ENCODE peak calls at places on chromosomes 6 and 20, in ten cellular contexts. G is adipocyte, Y is astrocyte of the spinal cord, I is GM23248, P is epithelial cell of esophagus, O is AG04450, R is left ventricle myocardium inferior, E is pancreas, X is thoracic aorta, Q is bronchial epithelial cell. L is an unnamed sample.

GRCh38 chr6:157317129-157317814 is 6.0 kb downstream of the TMEM242 start:
- DNase-seq in E (no peak), I (peak; percentile 86), G (peak; percentile 84), Y (peak; percentile 88), O (peak; percentile 47), P (peak; percentile 96), Q (peak; percentile 98), X (peak; percentile 71), R (peak; percentile 68), L (peak; percentile 70)

GRCh38 chr20:53897884-53898557 is 172.4 kb downstream of the BCAS1 start:
- DNase-seq in P (no peak), Q (no peak), X (no peak), Y (no peak), R (no peak), G (no peak), E (no peak), O (no peak), I (no peak), L (no peak)

GRCh38 chr6:43335469-43335868 is 26.8 kb upstream of the CRIP3 start:
- DNase-seq in R (no peak), G (no peak), Y (no peak), I (no peak), Q (no peak), P (no peak), O (no peak), X (no peak), E (no peak), L (no peak)

GRCh38 chr6:308307-308706 is 16.0 kb downstream of the DUSP22 start:
- DNase-seq in I (no peak), P (no peak), X (no peak), Q (no peak), R (no peak), Y (no peak), E (no peak), G (no peak), O (no peak), L (no peak)

GRCh38 chr20:41123636-41124035 is 13.7 kb upstream of the PLCG1 start:
- DNase-seq in O (no peak), Y (no peak), P (no peak), Q (no peak), I (no peak), R (no peak), E (no peak), X (no peak), G (no peak), L (no peak)

GRCh38 chr6:96196633-96197032 is 180.9 kb downstream of the FUT9 start:
- DNase-seq in I (no peak), O (no peak), X (no peak), R (no peak), G (no peak), Q (no peak), P (peak; percentile 11), Y (no peak), E (no peak), L (no peak)

GRCh38 chr6:158086706-158087518 is 81.2 kb downstream of the SERAC1 start:
- DNase-seq in X (no peak), E (no peak), R (peak; percentile 37), G (no peak), O (no peak), I (no peak), Q (no peak), Y (peak; percentile 76), P (no peak), L (no peak)

GRCh38 chr6:97456070-97456469 is 173.1 kb upstream of the MMS22L start:
- DNase-seq in E (no peak), P (peak; percentile 2), Q (no peak), I (peak; percentile 15), G (no peak), O (no peak), Y (no peak), X (no peak), R (no peak), L (no peak)

GRCh38 chr20:3705491-3705969 is 6.9 kb downstream of the SIGLEC1 start:
- DNase-seq in P (no peak), Y (no peak), Q (no peak), O (no peak), E (no peak), I (no peak), R (no peak), X (no peak), G (no peak), L (no peak)

GRCh38 chr6:100986921-100987320 is 105.8 kb upstream of the ASCC3 start:
- DNase-seq in Q (no peak), X (no peak), G (no peak), R (no peak), E (no peak), I (no peak), Y (no peak), P (no peak), O (no peak), L (no peak)

GRCh38 chr20:46401478-46401860 is 4.9 kb downstream of the ELMO2 start:
- DNase-seq in O (no peak), G (no peak), P (no peak), E (no peak), X (no peak), Y (no peak), R (no peak), Q (no peak), I (no peak), L (no peak)
- H3K4me3 ChIP-seq in O (no peak overlapping the region), G (peak overlapping the region; percentile 71), P (no peak overlapping the region), E (no peak overlapping the region), X (no peak overlapping the region), Y (no peak overlapping the region), R (peak overlapping the region; percentile 44), Q (no peak overlapping the region), I (peak overlapping the region; percentile 62), L (no peak overlapping the region)

GRCh38 chr20:38804682-38805501 is 605 bp upstream of the PPP1R16B start:
- DNase-seq in Y (no peak), E (no peak), P (no peak), I (no peak), R (no peak), G (no peak), X (no peak), O (no peak), Q (no peak), L (no peak)
- H3K4me3 ChIP-seq in Y (no peak overlapping the region), E (no peak overlapping the region), P (no peak overlapping the region), I (peak overlapping the region; percentile 66), R (peak overlapping the region; percentile 72), G (peak overlapping the region; percentile 58), X (peak overlapping the region; percentile 74), O (no peak overlapping the region), Q (no peak overlapping the region), L (peak overlapping the region; percentile 32)

GRCh38 chr6:148720897-148721296 is 25.9 kb upstream of the UST start:
- DNase-seq in E (no peak), X (no peak), Y (no peak), O (no peak), Q (peak; percentile 21), P (peak; percentile 24), R (no peak), I (peak; percentile 61), G (no peak), L (no peak)

GRCh38 chr6:148720371-148720770 is 26.5 kb upstream of the UST start:
- DNase-seq in R (no peak), E (no peak), P (no peak), I (peak; percentile 80), O (no peak), G (peak; percentile 47), Q (no peak), X (no peak), Y (peak; percentile 48), L (peak; percentile 22)

GRCh38 chr6:148727104-148727503 is 19.7 kb upstream of the UST start:
- DNase-seq in R (no peak), G (no peak), I (no peak), O (no peak), P (no peak), E (no peak), Q (no peak), Y (no peak), X (no peak), L (no peak)

GRCh38 chr6:148724428-148724827 is 22.4 kb upstream of the UST start:
- DNase-seq in Q (no peak), O (no peak), I (no peak), E (no peak), Y (no peak), G (no peak), P (no peak), R (no peak), X (no peak), L (no peak)

DNA sequence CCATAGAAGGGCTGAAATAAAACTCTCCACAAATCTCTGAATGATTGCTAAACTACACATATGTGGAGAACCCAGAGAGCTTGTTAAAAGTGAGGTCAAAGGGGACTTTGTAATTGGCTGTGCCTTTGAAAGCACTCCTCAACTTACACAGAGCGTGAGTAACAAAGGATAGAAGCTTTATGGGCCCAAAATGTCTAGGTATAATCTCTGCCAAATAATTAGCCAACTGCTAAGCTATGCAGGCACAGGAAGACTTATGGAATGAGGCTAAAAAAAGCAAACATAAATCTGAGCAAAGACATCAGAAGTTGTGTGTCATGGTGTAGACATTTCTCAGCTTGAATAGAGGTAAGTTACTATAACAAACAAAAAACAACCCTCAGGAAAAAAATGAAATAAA is 23.3 kb upstream of the UST start:
- DNase-seq in I (peak; percentile 94), Y (peak; percentile 87), E (no peak), P (peak; percentile 35), O (peak; percentile 88), Q (peak; percentile 54), G (peak; percentile 80), X (no peak), R (no peak), L (peak; percentile 49)
- H3K4me3 ChIP-seq in I (no peak overlapping the region), Y (no peak overlapping the region), E (no peak overlapping the region), P (no peak overlapping the region), O (no peak overlapping the region), Q (no peak overlapping the region), G (no peak overlapping the region), X (no peak overlapping the region), R (no peak overlapping the region), L (no peak overlapping the region)

GRCh38 chr6:2162089-2162465 is 83.3 kb downstream of the GMDS start:
- DNase-seq in E (no peak), O (no peak), Y (no peak), Q (peak; percentile 56), R (no peak), X (no peak), G (no peak), P (peak; percentile 79), I (peak; percentile 17), L (no peak)
- H3K4me3 ChIP-seq in E (no peak overlapping the region), O (no peak overlapping the region), Y (no peak overlapping the region), Q (no peak overlapping the region), R (no peak overlapping the region), X (no peak overlapping the region), G (no peak overlapping the region), P (no peak overlapping the region), I (no peak overlapping the region), L (no peak overlapping the region)

L was measured in astrocyte of the cerebellum.